ENCODE peak calls at places on chromosomes 7 and 10, in six cellular contexts. V is stimulated activated CD8-positive, alpha-beta memory T cell treated with anti-CD3 and anti-CD28 coated beads, Interleukin-4, amount 100 ng/mL, for 1 hour; R is A549; C is CD8-positive, alpha-beta memory T cell; O is GM04503; D is EL. P is an unnamed sample.

GRCh38 chr10:80460399-80461207 is 6.5 kb downstream of the TSPAN14 start:
- DNase-seq in V (no peak), R (no peak), C (no peak), O (no peak), D (peak), P (no peak)

GRCh38 chr10:34505338-34505737 is 309.8 kb downstream of the PARD3 start:
- DNase-seq in V (no peak), R (peak), C (no peak), O (no peak), D (no peak), P (no peak)

GRCh38 chr7:95334434-95334833 is 10.1 kb upstream of the PON1 start:
- DNase-seq in V (no peak), R (no peak), C (no peak), O (no peak), D (peak), P (no peak)

GRCh38 chr7:139842414-139843210 is 13.5 kb downstream of the TBXAS1 start:
- DNase-seq in V (no peak), R (no peak), C (no peak), O (no peak), D (no peak), P (no peak)

GRCh38 chr10:27052646-27053045 is 47.6 kb downstream of the ANKRD26 start:
- DNase-seq in V (no peak), R (no peak), C (no peak), O (no peak), D (no peak), P (no peak)

GRCh38 chr7:138753611-138754010 is 44.2 kb upstream of the TMEM213 start:
- DNase-seq in V (no peak), R (no peak), C (no peak), O (no peak), D (no peak), P (peak)

GRCh38 chr10:11473128-11473760 is 138.2 kb downstream of the USP6NL start:
- DNase-seq in V (no peak), R (no peak), C (no peak), O (no peak), D (no peak), P (no peak)

GRCh38 chr10:323651-324293 is 188.5 kb downstream of the ZMYND11 start:
- DNase-seq in V (no peak), R (peak), C (peak), O (peak), D (peak), P (peak)

GRCh38 chr10:10482613-10483012 is 535.1 kb upstream of the CELF2 start:
- DNase-seq in V (no peak), R (no peak), C (no peak), O (no peak), D (no peak), P (no peak)

GRCh38 chr10:110395350-110396283 is 90.9 kb upstream of the SMNDC1 start:
- DNase-seq in V (no peak), R (peak), C (no peak), O (peak), D (peak), P (peak)

GRCh38 chr10:102452672-102453340 is 1.5 kb upstream of the C10orf95 start:
- DNase-seq in V (no peak), R (peak), C (peak), O (no peak), D (peak), P (peak)

GRCh38 chr7:371119-371778 is 81.3 kb downstream of the FOXL3 start:
- DNase-seq in V (no peak), R (peak), C (peak), O (no peak), D (no peak), P (no peak)

GRCh38 chr7:14016950-14017349 is 27.5 kb upstream of the ETV1 start:
- DNase-seq in V (no peak), R (no peak), C (no peak), O (no peak), D (no peak), P (no peak)

GRCh38 chr10:22911889-22912762 is 15.7 kb upstream of the ARMC3 start:
- DNase-seq in V (no peak), R (no peak), C (no peak), O (no peak), D (peak), P (no peak)

GRCh38 chr7:45122975-45123860 is 11.7 kb upstream of the TBRG4 start:
- DNase-seq in V (no peak), R (no peak), C (no peak), O (no peak), D (no peak), P (no peak)

GRCh38 chr10:87752571-87752970 is 65.5 kb downstream of the ATAD1 start:
- DNase-seq in V (no peak), R (no peak), C (no peak), O (peak), D (peak), P (no peak)

GRCh38 chr10:36671607-36672006 is 453.8 kb upstream of the ANKRD30A start:
- DNase-seq in V (no peak), R (peak), C (no peak), O (peak), D (peak), P (no peak)

GRCh38 chr10:11488126-11488525 is 123.3 kb downstream of the USP6NL start:
- DNase-seq in V (no peak), R (no peak), C (no peak), O (no peak), D (peak), P (no peak)

GRCh38 chr7:4261038-4261960 is 420.8 kb upstream of the FOXK1 start:
- DNase-seq in V (no peak), R (no peak), C (no peak), O (no peak), D (no peak), P (no peak)

GRCh38 chr7:135708041-135708440 is 19.9 kb downstream of the SLC13A4 start:
- DNase-seq in V (no peak), R (no peak), C (no peak), O (no peak), D (no peak), P (no peak)

GRCh38 chr7:73647725-73648592 is 19.7 kb upstream of the VPS37D start:
- DNase-seq in V (no peak), R (no peak), C (no peak), O (no peak), D (no peak), P (peak)

GRCh38 chr10:14904316-14904732 is 25.7 kb downstream of the SUV39H2 start:
- DNase-seq in V (no peak), R (peak), C (no peak), O (no peak), D (peak), P (no peak)

GRCh38 chr10:78738457-78738856 is 330.3 kb upstream of the ZMIZ1 start:
- DNase-seq in V (no peak), R (no peak), C (no peak), O (no peak), D (no peak), P (no peak)

GRCh38 chr7:132771301-132771730 is 195.0 kb upstream of the PLXNA4 start:
- DNase-seq in V (no peak), R (no peak), C (no peak), O (no peak), D (no peak), P (no peak)

GRCh38 chr10:104274762-104275721 is 6.1 kb downstream of the GSTO2 start:
- DNase-seq in V (no peak), R (peak), C (peak), O (no peak), D (peak), P (peak)

GRCh38 chr10:70430489-70431445 is 10.7 kb downstream of the NODAL start:
- DNase-seq in V (no peak), R (peak), C (no peak), O (peak), D (no peak), P (no peak)

GRCh38 chr10:123377883-123378282 is 223.7 kb downstream of the BUB3 start:
- DNase-seq in V (no peak), R (peak), C (no peak), O (no peak), D (no peak), P (no peak)

GRCh38 chr10:121365566-121365965 is 232.7 kb downstream of the FGFR2 start:
- DNase-seq in V (no peak), R (no peak), C (no peak), O (no peak), D (no peak), P (no peak)

GRCh38 chr10:33422779-33423520 is 88.5 kb upstream of the NRP1 start:
- DNase-seq in V (no peak), R (no peak), C (no peak), O (no peak), D (no peak), P (no peak)

GRCh38 chr10:24884316-24884715 is 68.1 kb downstream of the PRTFDC1 start:
- DNase-seq in V (no peak), R (no peak), C (no peak), O (no peak), D (no peak), P (no peak)

GRCh38 chr7:18495412-18496335 is at the start of gene HDAC9:
- DNase-seq in V (no peak), R (no peak), C (no peak), O (no peak), D (peak), P (no peak)

GRCh38 chr7:6198687-6199595 is 73.5 kb downstream of the CYTH3 start:
- DNase-seq in V (no peak), R (no peak), C (no peak), O (no peak), D (no peak), P (no peak)

GRCh38 chr10:116444527-116445142 is 17.0 kb downstream of the PNLIPRP3 start:
- DNase-seq in V (no peak), R (peak), C (no peak), O (no peak), D (peak), P (no peak)

GRCh38 chr10:56622335-56622973 is 261.4 kb upstream of the ZWINT start:
- DNase-seq in V (no peak), R (no peak), C (no peak), O (no peak), D (no peak), P (no peak)

GRCh38 chr10:115654961-115655360 is 561.8 kb downstream of the ATRNL1 start:
- DNase-seq in V (no peak), R (no peak), C (no peak), O (no peak), D (peak), P (no peak)